ENCODE peak calls at places on chromosome 3, in nine cellular contexts. R is NCI-H69; N is mucosa of gallbladder; K is H54; W is head of caudate nucleus; M is stimulated activated CD8-positive, alpha-beta memory T cell treated with anti-CD3 and anti-CD28 coated beads, Interleukin-12 subunit alpha, Interleukin-12 subunit beta, amount 100 ng/mL, for 1 hour; F is immature natural killer cell; Z is HT-29; D is hypothalamus. Y is an unnamed sample.

GRCh38 chr3:45781271-45781670 is 15.1 kb downstream of the SLC6A20 start:
- DNase-seq in F (no peak), W (no peak), D (no peak), N (no peak), R (no peak), Z (no peak), K (no peak), M (no peak), Y (no peak)

GRCh38 chr3:71684752-71685151 is 40.5 kb downstream of the EIF4E3 start:
- DNase-seq in M (no peak), D (no peak), Z (peak), W (no peak), K (peak), R (no peak), N (peak), F (no peak), Y (no peak)

GRCh38 chr3:178562869-178563232 is 26.6 kb downstream of the KCNMB2 start:
- DNase-seq in F (no peak), D (no peak), K (no peak), W (no peak), M (no peak), N (no peak), R (no peak), Z (no peak), Y (no peak)

GRCh38 chr3:13372126-13372525 is 48.0 kb downstream of the NUP210 start:
- DNase-seq in D (no peak), M (no peak), R (no peak), F (no peak), N (no peak), Z (no peak), K (no peak), W (no peak), Y (no peak)

GRCh38 chr3:195766671-195767070 is 45.1 kb downstream of the MUC4 start:
- DNase-seq in R (no peak), N (no peak), M (no peak), Z (no peak), K (no peak), F (no peak), W (no peak), D (no peak), Y (no peak)

GRCh38 chr3:14452676-14453367 is 50.4 kb downstream of the SLC6A6 start:
- DNase-seq in Z (peak), R (peak), W (peak), D (peak), F (no peak), K (peak), M (no peak), N (peak), Y (no peak)

GRCh38 chr3:118641608-118642007 is 393.0 kb downstream of the IGSF11 start:
- DNase-seq in M (no peak), R (peak), N (no peak), W (peak), D (peak), Z (peak), F (no peak), K (no peak), Y (peak)

GRCh38 chr3:134794950-134795775 is at the start of gene EPHB1:
- DNase-seq in F (peak), Z (peak), D (peak), M (no peak), R (peak), N (peak), W (peak), K (peak), Y (peak)

GRCh38 chr3:4999626-5000184 is 20.5 kb downstream of the BHLHE40 start:
- DNase-seq in F (no peak), K (no peak), N (no peak), R (peak), W (no peak), D (no peak), Z (no peak), M (no peak), Y (no peak)

GRCh38 chr3:11059090-11059798 is 66.7 kb downstream of the SLC6A1 start:
- DNase-seq in Z (peak), N (peak), W (peak), K (peak), F (no peak), R (peak), D (peak), M (no peak), Y (peak)

GRCh38 chr3:177338697-177339219 is 141.5 kb upstream of the TBL1XR1 start:
- DNase-seq in F (no peak), D (no peak), M (no peak), Z (peak), R (no peak), K (no peak), W (no peak), N (no peak), Y (no peak)

GRCh38 chr3:168807426-168807825 is 711.7 kb upstream of the GOLIM4 start:
- DNase-seq in N (no peak), M (no peak), K (no peak), D (no peak), Z (no peak), F (no peak), W (no peak), R (peak), Y (no peak)

GRCh38 chr3:197372076-197372661 is 73.8 kb upstream of the DLG1 start:
- DNase-seq in K (peak), F (no peak), W (no peak), N (peak), D (no peak), M (no peak), R (peak), Z (peak), Y (no peak)

GRCh38 chr3:22555753-22556152 is 647.4 kb upstream of the UBE2E2 start:
- DNase-seq in D (no peak), K (no peak), R (no peak), Z (no peak), M (no peak), N (no peak), F (no peak), W (no peak), Y (no peak)

GRCh38 chr3:148319161-148319915 is 378.4 kb upstream of the AGTR1 start:
- DNase-seq in K (no peak), Z (no peak), M (no peak), N (no peak), F (no peak), D (no peak), R (no peak), W (no peak), Y (no peak)

Y was measured in NCI-H2171 treated with DMSO at 0.1 percent for 48 hours.